ENCODE peak calls at places on chromosome 13, in six cellular contexts. L is A549; B is stimulated activated CD4-positive, alpha-beta T cell treated with anti-CD3 and anti-CD28 coated beads, Interleukin-4, amount 100 ng/mL, for 24 hours; X is hepatocyte; P is left cardiac atrium; C is AG10803. N is an unnamed sample.

GRCh38 chr13:79749985-79750551 is 269.1 kb downstream of the NDFIP2 start:
- DNase-seq in L (no peak), B (no peak), X (peak), P (peak), C (peak), N (peak)

GRCh38 chr13:109000207-109000606 is 370.8 kb downstream of the MYO16 start:
- DNase-seq in L (no peak), B (no peak), X (no peak), P (no peak), C (no peak), N (no peak)

GRCh38 chr13:30247406-30247805 is 59.9 kb downstream of the KATNAL1 start:
- DNase-seq in L (no peak), B (no peak), X (no peak), P (no peak), C (no peak), N (no peak)

GRCh38 chr13:73579574-73580274 is 520.9 kb downstream of the KLF5 start:
- DNase-seq in L (no peak), B (no peak), X (no peak), P (no peak), C (no peak), N (no peak)

GRCh38 chr13:72458701-72459100 is 268.7 kb downstream of the MZT1 start:
- DNase-seq in L (no peak), B (no peak), X (no peak), P (no peak), C (peak), N (peak)

GRCh38 chr13:110226051-110226562 is 80.8 kb downstream of the COL4A1 start:
- DNase-seq in L (no peak), B (no peak), X (no peak), P (no peak), C (peak), N (no peak)

GRCh38 chr13:58478858-58479257 is 847.3 kb downstream of the PCDH17 start:
- DNase-seq in L (no peak), B (no peak), X (no peak), P (no peak), C (no peak), N (no peak)

GRCh38 chr13:20428666-20429644 is 96.7 kb downstream of the CRYL1 start:
- DNase-seq in L (no peak), B (peak), X (no peak), P (no peak), C (peak), N (peak)

GRCh38 chr13:24680258-24680920 is at the start of gene ATP12A:
- DNase-seq in L (no peak), B (peak), X (peak), P (no peak), C (no peak), N (no peak)

GRCh38 chr13:99425485-99426341 is 75.6 kb upstream of the TM9SF2 start:
- DNase-seq in L (no peak), B (peak), X (no peak), P (no peak), C (no peak), N (no peak)

GRCh38 chr13:75544681-75545333 is 4.8 kb upstream of the UCHL3 start:
- DNase-seq in L (no peak), B (no peak), X (no peak), P (no peak), C (peak), N (peak)

GRCh38 chr13:87087741-87088140 is 583.4 kb upstream of the SLITRK5 start:
- DNase-seq in L (no peak), B (no peak), X (no peak), P (no peak), C (no peak), N (no peak)

GRCh38 chr13:112324121-112324520 is 52.0 kb upstream of the SPACA7 start:
- DNase-seq in L (no peak), B (no peak), X (no peak), P (no peak), C (no peak), N (no peak)

GRCh38 chr13:59111711-59112110 is 1052.0 kb downstream of the DIAPH3 start:
- DNase-seq in L (no peak), B (no peak), X (no peak), P (no peak), C (peak), N (no peak)

GRCh38 chr13:50200988-50201387 is 185.7 kb downstream of the KCNRG start:
- DNase-seq in L (no peak), B (no peak), X (peak), P (no peak), C (no peak), N (peak)

GRCh38 chr13:52034616-52035226 is 10.2 kb downstream of the UTP14C start:
- DNase-seq in L (no peak), B (no peak), X (no peak), P (no peak), C (no peak), N (peak)

GRCh38 chr13:114118086-114118762 is 14.2 kb downstream of the RASA3 start:
- DNase-seq in L (no peak), B (no peak), X (no peak), P (no peak), C (no peak), N (no peak)

GRCh38 chr13:35891973-35892441 is 239.2 kb downstream of the DCLK1 start:
- DNase-seq in L (no peak), B (no peak), X (peak), P (no peak), C (peak), N (peak)

GRCh38 chr13:24075137-24075975 is 85.2 kb upstream of the SPATA13 start:
- DNase-seq in L (no peak), B (no peak), X (no peak), P (no peak), C (no peak), N (peak)

GRCh38 chr13:30052127-30052526 is 201.7 kb upstream of the UBL3 start:
- DNase-seq in L (no peak), B (no peak), X (no peak), P (no peak), C (no peak), N (no peak)

GRCh38 chr13:102606537-102607309 is 9.9 kb downstream of the TPP2 start:
- DNase-seq in L (no peak), B (no peak), X (no peak), P (no peak), C (no peak), N (no peak)

GRCh38 chr13:52599853-52600603 is 42.2 kb upstream of the HNRNPA1L2 start:
- DNase-seq in L (no peak), B (no peak), X (peak), P (peak), C (peak), N (no peak)

GRCh38 chr13:103328899-103329298 is 262.7 kb upstream of the SLC10A2 start:
- DNase-seq in L (no peak), B (no peak), X (no peak), P (no peak), C (no peak), N (peak)

GRCh38 chr13:110462091-110462490 is 99.4 kb downstream of the RAB20 start:
- DNase-seq in L (no peak), B (no peak), X (no peak), P (no peak), C (no peak), N (no peak)

GRCh38 chr13:52846567-52847321 is 1.7 kb downstream of the PCDH8 start:
- DNase-seq in L (no peak), B (no peak), X (peak), P (peak), C (peak), N (no peak)

GRCh38 chr13:64909184-64909583 is 2321.0 kb downstream of the PCDH9 start:
- DNase-seq in L (no peak), B (no peak), X (no peak), P (no peak), C (no peak), N (no peak)

GRCh38 chr13:52128714-52129700 is at the start of gene NEK5:
- DNase-seq in L (peak), B (peak), X (peak), P (peak), C (peak), N (peak)

GRCh38 chr13:42703740-42704139 is 77.6 kb upstream of the FAM216B start:
- DNase-seq in L (no peak), B (no peak), X (no peak), P (no peak), C (no peak), N (no peak)

GRCh38 chr13:98761126-98761978 is 8.9 kb upstream of the SLC15A1 start:
- DNase-seq in L (no peak), B (no peak), X (no peak), P (no peak), C (peak), N (peak)

GRCh38 chr13:95564948-95565347 is 12.4 kb downstream of the CLDN10 start:
- DNase-seq in L (no peak), B (no peak), X (no peak), P (no peak), C (peak), N (peak)

GRCh38 chr13:114140131-114140908 is 7.9 kb upstream of the RASA3 start:
- DNase-seq in L (no peak), B (no peak), X (no peak), P (peak), C (no peak), N (no peak)

GRCh38 chr13:49225358-49226042 is 5.4 kb downstream of the MLNR start:
- DNase-seq in L (no peak), B (no peak), X (no peak), P (no peak), C (no peak), N (peak)

GRCh38 chr13:29457299-29457698 is 138.2 kb downstream of the SLC7A1 start:
- DNase-seq in L (no peak), B (no peak), X (no peak), P (no peak), C (peak), N (peak)

GRCh38 chr13:44422755-44423643 is 49.4 kb downstream of the SERP2 start:
- DNase-seq in L (no peak), B (no peak), X (no peak), P (no peak), C (no peak), N (no peak)

GRCh38 chr13:42364613-42365000 is 92.7 kb downstream of the AKAP11 start:
- DNase-seq in L (no peak), B (no peak), X (no peak), P (no peak), C (no peak), N (no peak)

GRCh38 chr13:77306458-77306857 is 20.4 kb downstream of the MYCBP2 start:
- DNase-seq in L (no peak), B (no peak), X (no peak), P (no peak), C (no peak), N (no peak)

GRCh38 chr13:112251930-112252585 is 124.1 kb upstream of the SPACA7 start:
- DNase-seq in L (no peak), B (no peak), X (no peak), P (no peak), C (no peak), N (no peak)